ENCODE peak calls at places on chromosomes 5 and 9, in nine cellular contexts. S is upper lobe of right lung, I is HFF-Myc, N is AG09309, E is AG10803, G is astrocyte of the spinal cord, L is fibroblast of the aortic adventitia, O is heart right ventricle, P is heart left ventricle. V is an unnamed sample.

GRCh38 chr5:170751631-170752030 is 31.9 kb upstream of the GABRP start:
- DNase-seq in G (no peak), L (no peak), E (no peak), S (no peak), N (no peak), I (no peak), O (no peak), P (no peak), V (no peak)

GRCh38 chr5:56671571-56671970 is 143.8 kb upstream of the MAP3K1 start:
- DNase-seq in G (no peak), L (no peak), E (no peak), I (no peak), O (no peak), N (no peak), P (no peak), S (no peak), V (no peak)

GRCh38 chr5:141343242-141343952 is at the start of gene PCDHGA3:
- DNase-seq in P (no peak), E (peak), N (no peak), O (no peak), S (no peak), G (peak), I (no peak), L (peak), V (peak)

GRCh38 chr9:112384690-112385089 is 4.8 kb downstream of the HSDL2 start:
- DNase-seq in G (no peak), I (no peak), P (no peak), S (no peak), E (no peak), N (no peak), O (no peak), L (no peak), V (no peak)

GRCh38 chr9:95738438-95738837 is 137.1 kb upstream of the ERCC6L2 start:
- DNase-seq in G (no peak), E (no peak), P (no peak), O (no peak), L (no peak), N (no peak), I (no peak), S (no peak), V (no peak)

GRCh38 chr9:14372437-14373318 is 58.7 kb upstream of the NFIB start:
- DNase-seq in N (peak), S (no peak), P (peak), E (peak), I (peak), O (no peak), G (peak), L (peak), V (peak)

GRCh38 chr5:131545856-131546255 is 89.2 kb downstream of the RAPGEF6 start:
- DNase-seq in G (peak), O (no peak), L (peak), P (no peak), E (peak), S (no peak), N (no peak), I (no peak), V (peak)

GRCh38 chr5:177607452-177608192 is 7.7 kb downstream of the B4GALT7 start:
- DNase-seq in P (peak), E (peak), L (peak), N (peak), S (peak), G (peak), O (peak), I (peak), V (peak)

GRCh38 chr5:150801117-150801927 is 22.8 kb downstream of the SMIM3 start:
- DNase-seq in P (no peak), E (peak), G (peak), I (no peak), N (no peak), O (no peak), S (no peak), L (peak), V (peak)

GRCh38 chr5:82092-82491 is 9.9 kb upstream of the PLEKHG4B start:
- DNase-seq in P (no peak), E (peak), N (no peak), L (peak), S (no peak), O (no peak), G (peak), I (no peak), V (no peak)

GRCh38 chr5:38718874-38719391 is 126.9 kb upstream of the OSMR start:
- DNase-seq in L (peak), P (no peak), S (no peak), G (no peak), N (no peak), E (peak), O (no peak), I (no peak), V (peak)

GRCh38 chr9:109766351-109766750 is 13.6 kb upstream of the PALM2AKAP2 start:
- DNase-seq in I (no peak), E (peak), N (peak), P (no peak), G (peak), L (peak), S (no peak), O (no peak), V (peak)

GRCh38 chr5:37858250-37858649 is 18.4 kb upstream of the GDNF start:
- DNase-seq in O (no peak), P (no peak), N (no peak), E (no peak), L (no peak), I (no peak), S (no peak), G (no peak), V (no peak)

GRCh38 chr9:38181216-38181615 is 112.2 kb upstream of the SHB start:
- DNase-seq in S (no peak), G (no peak), O (no peak), P (no peak), I (no peak), N (no peak), L (no peak), E (no peak), V (peak)

DNA sequence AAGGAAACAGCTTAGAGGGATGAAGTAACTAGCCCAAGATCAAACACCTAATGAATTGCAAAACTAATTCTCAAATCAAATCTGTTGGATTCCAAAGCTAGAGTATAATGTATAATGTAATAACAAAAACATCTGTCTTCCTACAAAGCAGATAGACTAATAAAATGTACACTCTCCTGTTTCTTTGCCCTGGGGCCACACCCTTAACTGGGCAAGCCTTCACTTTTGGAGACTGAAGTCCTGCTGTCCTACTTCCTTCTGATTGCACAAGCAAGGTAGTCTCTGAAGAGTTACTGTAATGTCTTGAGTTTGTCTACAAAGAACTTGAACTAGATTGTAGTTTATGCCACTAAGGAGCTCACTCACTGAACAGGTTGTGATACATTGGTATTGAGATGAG is 2.5 kb downstream of the TTC1 start:
- DNase-seq in L (no peak), P (no peak), E (no peak), I (no peak), N (no peak), S (no peak), G (no peak), O (no peak), V (no peak)
- H3K4me3 ChIP-seq in L (no peak), P (no peak), E (no peak), I (no peak), N (no peak), S (no peak), G (no peak), O (no peak), V (no peak)

GRCh38 chr5:154945695-154946301 is 4.9 kb downstream of the MRPL22 start:
- DNase-seq in L (peak), E (peak), S (no peak), N (no peak), I (no peak), P (no peak), G (peak), O (no peak), V (peak)
- TF ChIP-seq CTCF in L (peak), E (peak), S (peak), N (peak), I (peak), P (peak), G (peak), O (peak), V (peak)

GRCh38 chr9:130194406-130194932 is 22.3 kb downstream of the NCS1 start:
- DNase-seq in S (no peak), I (no peak), P (no peak), N (no peak), G (no peak), E (no peak), L (no peak), O (no peak), V (no peak)

GRCh38 chr9:130193119-130193518 is 20.9 kb downstream of the NCS1 start:
- DNase-seq in L (no peak), S (no peak), N (no peak), O (no peak), P (no peak), G (no peak), E (no peak), I (no peak), V (no peak)

GRCh38 chr9:130192600-130192999 is 20.4 kb downstream of the NCS1 start:
- DNase-seq in L (no peak), S (no peak), P (no peak), G (no peak), I (no peak), E (no peak), N (no peak), O (no peak), V (no peak)

GRCh38 chr9:130195638-130196037 is 23.4 kb downstream of the NCS1 start:
- DNase-seq in P (no peak), G (no peak), I (no peak), N (no peak), S (no peak), L (no peak), O (no peak), E (no peak), V (no peak)

DNA sequence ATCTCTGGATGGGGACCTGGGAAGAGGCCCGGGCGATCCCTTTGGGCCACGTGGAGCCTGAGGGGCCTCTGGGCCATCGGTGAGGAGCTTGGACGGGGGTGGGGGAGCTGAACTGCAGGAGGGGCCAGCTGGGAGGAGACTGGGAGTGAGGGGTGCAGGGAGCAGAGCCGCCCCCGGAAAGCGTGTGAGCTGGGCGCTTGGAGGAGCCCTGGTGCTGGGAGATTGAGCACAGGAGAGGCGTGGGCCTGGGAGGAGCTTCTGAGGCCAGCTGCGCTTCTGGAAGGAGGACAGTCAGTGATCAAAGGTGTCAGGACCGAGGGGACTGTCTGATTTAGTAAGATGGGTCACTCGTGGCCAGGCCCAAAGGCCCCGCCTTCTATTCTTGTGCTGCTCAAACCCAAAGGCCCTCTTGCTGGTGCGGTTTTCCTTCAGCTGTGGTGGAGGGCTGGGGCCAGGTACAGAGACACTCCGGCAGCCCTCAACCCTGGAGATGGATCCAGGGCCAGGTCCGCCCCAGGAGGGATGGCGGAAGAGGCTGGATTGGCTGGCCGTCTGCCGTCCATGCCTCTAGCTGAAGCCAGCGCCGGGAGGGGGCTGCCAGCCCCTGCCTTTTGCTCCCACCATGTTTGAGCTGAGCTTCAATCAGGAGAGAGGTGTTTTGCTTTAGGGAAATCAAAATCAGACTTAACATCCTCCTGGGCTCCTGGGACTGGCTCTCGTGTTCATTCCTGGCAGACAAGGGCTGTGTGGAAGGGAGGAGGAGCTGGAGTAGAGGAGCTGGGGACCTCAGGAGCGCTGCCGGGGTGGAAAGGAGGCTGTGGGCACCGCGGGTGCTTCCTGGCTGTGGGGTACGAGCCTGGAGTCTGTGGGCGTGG is 21.6 kb downstream of the NCS1 start:
- DNase-seq in I (no peak), O (no peak), L (no peak), G (no peak), N (no peak), S (no peak), E (no peak), P (no peak), V (peak)
- H3K4me3 ChIP-seq in I (no peak), O (no peak), L (no peak), G (no peak), N (no peak), S (no peak), E (no peak), P (no peak), V (no peak)

DNA sequence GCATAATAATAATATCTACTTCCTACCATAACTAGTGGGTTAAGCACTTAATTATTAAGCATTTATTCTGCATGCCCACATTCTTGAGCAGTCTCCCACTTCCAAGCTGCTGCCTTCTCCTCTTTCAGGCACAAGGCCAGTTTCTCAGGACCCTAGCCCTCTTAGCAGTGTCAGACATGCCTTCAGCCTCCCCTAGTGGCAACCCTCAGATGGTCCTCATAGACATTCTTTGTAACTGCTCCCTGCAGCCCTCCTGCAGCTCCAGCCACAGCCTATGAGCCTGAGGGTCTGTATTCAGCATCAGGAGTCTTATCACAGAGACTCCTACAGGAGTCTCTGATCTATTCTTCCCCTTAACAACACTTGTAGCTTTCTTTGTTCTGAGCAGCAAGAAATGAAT is 3.8 kb downstream of the IL9 start:
- DNase-seq in E (no peak), N (no peak), P (no peak), L (no peak), S (no peak), O (no peak), G (no peak), I (no peak), V (no peak)
- TF ChIP-seq CTCF in E (no peak), N (no peak), P (no peak), L (peak), S (no peak), O (no peak), G (peak), I (peak), V (no peak)

GRCh38 chr9:129346046-129346445 is 168.0 kb upstream of the IER5L start:
- DNase-seq in G (no peak), I (no peak), N (no peak), L (no peak), E (no peak), O (no peak), P (no peak), S (no peak), V (no peak)

GRCh38 chr9:129344623-129345495 is 166.8 kb upstream of the IER5L start:
- DNase-seq in P (no peak), S (no peak), I (no peak), L (no peak), G (no peak), E (no peak), O (no peak), N (no peak), V (no peak)

GRCh38 chr9:129349571-129349947 is 171.5 kb upstream of the IER5L start:
- DNase-seq in G (no peak), S (no peak), E (no peak), L (no peak), N (no peak), I (no peak), O (no peak), P (no peak), V (no peak)

GRCh38 chr9:129348890-129349570 is 171.0 kb upstream of the IER5L start:
- DNase-seq in L (no peak), O (no peak), S (no peak), E (no peak), P (no peak), N (no peak), G (no peak), I (no peak), V (no peak)

GRCh38 chr9:129347323-129348120 is 169.5 kb upstream of the IER5L start:
- DNase-seq in I (no peak), O (no peak), S (no peak), N (peak), G (no peak), E (peak), L (peak), P (no peak), V (peak)
- H3K4me3 ChIP-seq in I (no peak), O (no peak), S (no peak), N (no peak), G (no peak), E (no peak), L (no peak), P (no peak), V (no peak)

DNA sequence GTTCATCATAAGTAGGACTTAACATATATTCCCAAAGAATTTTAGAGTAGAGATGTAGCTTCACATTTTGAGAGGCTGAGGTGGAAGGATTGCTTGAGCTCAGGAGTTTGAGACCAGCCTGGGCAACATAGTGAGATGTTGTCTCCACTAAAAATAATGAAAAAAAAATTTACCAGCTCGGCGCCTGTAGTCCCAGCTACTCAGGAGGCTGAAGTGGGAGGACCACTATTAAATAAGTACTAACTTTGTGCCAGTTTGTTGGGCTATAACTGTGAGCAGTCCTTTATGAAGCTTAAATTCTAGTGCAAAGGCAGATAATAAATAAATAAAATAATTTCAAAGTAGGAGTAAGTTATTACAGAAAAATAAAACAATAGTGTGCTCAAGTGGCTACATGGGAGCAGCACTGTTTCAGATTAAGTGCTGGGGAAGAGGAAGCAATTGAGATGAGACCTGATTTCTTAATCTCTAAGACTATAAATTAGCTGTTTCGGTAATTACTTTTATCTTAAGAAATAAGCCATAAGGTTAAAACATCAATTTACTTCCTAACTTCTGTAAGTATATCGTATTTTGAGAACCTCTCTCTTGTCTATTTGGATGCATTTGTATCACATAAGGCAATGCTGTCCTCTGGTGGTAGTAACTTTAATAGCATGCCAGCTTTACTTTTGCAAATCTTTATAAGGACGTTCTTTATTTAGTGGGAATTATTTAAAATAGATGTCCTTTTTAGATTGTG is 98.9 kb downstream of the CSNK1G3 start:
- DNase-seq in O (no peak), N (peak), S (no peak), P (no peak), G (peak), I (peak), E (peak), L (peak), V (peak)
- TF ChIP-seq CTCF in O (peak), N (peak), S (peak), P (peak), G (peak), I (peak), E (peak), L (peak), V (peak)

GRCh38 chr9:107261106-107261505 is 22.0 kb upstream of the RAD23B start:
- DNase-seq in S (no peak), G (no peak), O (no peak), P (no peak), N (no peak), I (no peak), L (no peak), E (no peak), V (no peak)
- H3K4me3 ChIP-seq in S (no peak), G (no peak), O (no peak), P (no peak), N (no peak), I (no peak), L (no peak), E (no peak), V (no peak)

GRCh38 chr5:161846731-161847130 is 1.2 kb upstream of the GABRA1 start:
- DNase-seq in P (no peak), O (no peak), E (no peak), S (no peak), L (no peak), I (no peak), G (no peak), N (no peak), V (no peak)

GRCh38 chr5:161847447-161847846 is 473 bp upstream of the GABRA1 start:
- DNase-seq in I (no peak), G (no peak), L (no peak), E (no peak), N (no peak), S (no peak), P (no peak), O (no peak), V (no peak)

GRCh38 chr5:161847896-161848510 is at the start of gene GABRA1:
- DNase-seq in G (no peak), N (no peak), O (no peak), L (no peak), E (no peak), I (no peak), P (no peak), S (no peak), V (no peak)

GRCh38 chr5:161850491-161850890 is 2.6 kb downstream of the GABRA1 start:
- DNase-seq in G (no peak), N (no peak), L (no peak), S (no peak), P (no peak), I (no peak), O (no peak), E (no peak), V (no peak)

GRCh38 chr5:161851691-161852299 is 3.9 kb downstream of the GABRA1 start:
- DNase-seq in O (no peak), L (peak), P (no peak), G (peak), N (no peak), E (no peak), S (no peak), I (no peak), V (peak)
- TF ChIP-seq CTCF in O (peak), L (no peak), P (no peak), G (peak), N (no peak), E (no peak), S (peak), I (no peak), V (peak)

GRCh38 chr9:130172161-130172857 is at the start of gene NCS1:
- DNase-seq in E (peak), P (peak), L (peak), N (no peak), G (peak), O (peak), I (no peak), S (peak), V (peak)
- H3K4me3 ChIP-seq in E (peak), P (peak), L (peak), N (peak), G (peak), O (peak), I (peak), S (peak), V (peak)